ENCODE peak calls at places on chromosome 1, in nine cellular contexts. Q is AG10803; X is psoas muscle; H is mesothelial cell of epicardium; B is prostate gland; G is right lobe of liver; U is CD8-positive, alpha-beta T cell; J is GM13977; A is HFFc6. E is an unnamed sample.

GRCh38 chr1:38919075-38919474 is 22.6 kb downstream of the RHBDL2 start:
- DNase-seq in Q (peak; percentile 21), X (no peak), H (no peak), B (no peak), G (no peak), U (no peak), J (no peak), A (no peak), E (no peak)

GRCh38 chr1:198903203-198903602 is 264.4 kb downstream of the PTPRC start:
- DNase-seq in Q (peak; percentile 64), X (no peak), H (no peak), B (no peak), G (no peak), U (no peak), J (no peak), A (no peak), E (no peak)

GRCh38 chr1:242568666-242569065 is 44.2 kb upstream of the PLD5 start:
- DNase-seq in Q (no peak), X (no peak), H (no peak), B (no peak), G (no peak), U (no peak), J (no peak), A (no peak), E (no peak)

GRCh38 chr1:6491966-6492365 is 499 bp upstream of the PLEKHG5 start:
- DNase-seq in Q (no peak), X (no peak), H (no peak), B (no peak), G (no peak), U (no peak), J (no peak), A (no peak), E (no peak)

GRCh38 chr1:24551290-24551859 is 4.5 kb upstream of the NCMAP start:
- DNase-seq in Q (no peak), X (no peak), H (no peak), B (no peak), G (no peak), U (no peak), J (no peak), A (no peak), E (no peak)

GRCh38 chr1:85550784-85551516 is 29.6 kb upstream of the CCN1 start:
- DNase-seq in Q (peak; percentile 62), X (no peak), H (no peak), B (peak; percentile 51), G (no peak), U (no peak), J (no peak), A (peak; percentile 71), E (no peak)

GRCh38 chr1:205287076-205287475 is 34.5 kb downstream of the NUAK2 start:
- DNase-seq in Q (no peak), X (no peak), H (no peak), B (no peak), G (no peak), U (no peak), J (no peak), A (no peak), E (no peak)

GRCh38 chr1:55400560-55400959 is 185.4 kb upstream of the USP24 start:
- DNase-seq in Q (peak; percentile 92), X (no peak), H (no peak), B (no peak), G (no peak), U (no peak), J (no peak), A (no peak), E (no peak)

GRCh38 chr1:152806576-152806975 is at the start of gene LCE1C:
- DNase-seq in Q (no peak), X (no peak), H (no peak), B (no peak), G (no peak), U (no peak), J (no peak), A (no peak), E (no peak)

GRCh38 chr1:231420959-231421615 is 1.0 kb downstream of the EGLN1 start:
- DNase-seq in Q (peak; percentile 35), X (peak; percentile 56), H (peak; percentile 32), B (peak; percentile 26), G (peak; percentile 65), U (peak; percentile 64), J (peak; percentile 28), A (peak; percentile 23), E (peak; percentile 40)

GRCh38 chr1:231423648-231424047 is 1.6 kb upstream of the EGLN1 start:
- DNase-seq in Q (no peak), X (no peak), H (no peak), B (no peak), G (no peak), U (no peak), J (no peak), A (peak; percentile 3), E (no peak)

GRCh38 chr1:231421616-231421970 is 494 bp downstream of the EGLN1 start:
- DNase-seq in Q (peak; percentile 44), X (no peak), H (peak; percentile 40), B (peak; percentile 17), G (no peak), U (no peak), J (peak; percentile 52), A (peak; percentile 29), E (peak; percentile 64)

GRCh38 chr1:231422798-231423309 is 767 bp upstream of the EGLN1 start:
- DNase-seq in Q (no peak), X (no peak), H (no peak), B (no peak), G (no peak), U (no peak), J (no peak), A (no peak), E (no peak)

DNA sequence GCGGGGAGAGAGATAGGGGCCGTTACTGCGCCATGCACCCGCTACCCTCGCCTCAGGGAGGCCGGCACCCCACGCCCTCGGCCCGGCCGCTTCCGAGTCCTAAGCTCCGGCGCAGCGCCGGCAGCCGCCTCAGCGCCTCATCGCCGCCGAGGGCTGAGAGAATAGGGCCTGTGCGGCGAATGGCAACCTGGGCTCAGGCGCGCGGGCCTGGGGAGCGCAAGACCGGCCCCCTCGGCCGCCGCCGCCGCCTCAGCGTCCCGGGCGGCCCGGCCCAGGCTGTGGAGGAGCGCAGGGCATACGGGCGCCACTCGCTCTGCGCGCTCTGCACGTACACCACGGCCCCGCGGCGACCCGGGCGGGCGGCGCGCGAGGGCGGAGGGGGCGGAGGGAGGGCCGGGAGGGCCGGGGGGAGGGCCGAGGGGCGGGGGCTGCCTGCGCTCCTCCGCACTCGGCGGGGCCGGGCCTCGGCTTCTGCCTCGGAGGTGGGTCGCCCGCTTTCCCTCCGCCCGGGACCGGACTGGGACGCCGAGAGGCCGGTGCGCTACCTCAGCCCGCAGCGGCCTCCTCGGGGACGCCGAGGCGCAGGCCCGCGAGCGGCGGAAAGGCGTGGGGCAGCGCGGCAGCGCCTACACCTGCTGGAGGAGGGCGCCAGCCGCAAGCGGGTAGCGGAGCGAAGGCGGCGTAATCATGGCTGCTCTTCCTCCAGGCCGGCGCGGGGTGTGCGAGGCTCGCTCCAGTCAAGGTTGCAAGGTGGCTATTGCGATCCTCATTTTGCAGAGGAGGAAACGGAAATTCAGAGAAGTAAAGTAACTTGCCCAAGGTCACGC is at the start of gene EGLN1:
- DNase-seq in Q (peak; percentile 81), X (peak; percentile 88), H (peak; percentile 77), B (peak; percentile 76), G (peak; percentile 93), U (peak; percentile 91), J (peak; percentile 93), A (peak; percentile 82), E (peak; percentile 90)
- TF ChIP-seq CTCF in Q (peak; percentile 26), X (no peak), H (no peak), B (no peak), G (peak; percentile 13), U (peak; percentile 40), J (peak; percentile 68), A (peak; percentile 63), E (no peak)

DNA sequence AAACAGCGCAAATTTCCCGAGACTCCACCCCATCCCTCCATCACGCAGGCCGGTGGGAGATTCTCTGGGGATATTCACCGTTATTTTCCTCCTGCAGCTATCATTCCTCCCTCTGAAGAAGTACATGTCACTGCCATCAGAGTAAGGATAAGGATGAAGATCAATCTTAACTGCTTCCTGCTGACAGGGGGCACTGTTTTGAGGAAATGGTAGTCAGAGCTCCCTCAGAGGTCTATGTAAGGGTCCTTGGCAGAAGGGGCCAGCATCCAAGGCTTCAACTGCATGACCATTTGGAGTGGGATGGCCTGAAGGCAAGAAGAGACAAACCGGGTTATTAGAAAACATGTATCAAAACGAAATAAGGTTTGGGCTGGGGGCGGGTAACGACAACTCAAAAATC is 111.5 kb downstream of the KCNK1 start:
- DNase-seq in Q (no peak), X (no peak), H (no peak), B (no peak), G (no peak), U (no peak), J (no peak), A (no peak), E (no peak)
- TF ChIP-seq CTCF in Q (no peak), X (no peak), H (no peak), B (no peak), G (no peak), U (no peak), J (no peak), A (no peak), E (no peak)

GRCh38 chr1:7856345-7856744 is 3.5 kb upstream of the UTS2 start:
- DNase-seq in Q (no peak), X (no peak), H (no peak), B (no peak), G (no peak), U (no peak), J (no peak), A (no peak), E (no peak)
- TF ChIP-seq CTCF in Q (peak; percentile 10), X (no peak), H (no peak), B (no peak), G (no peak), U (no peak), J (peak; percentile 18), A (no peak), E (no peak)

GRCh38 chr1:15719721-15720120 is 16.3 kb upstream of the SLC25A34 start:
- DNase-seq in Q (no peak), X (no peak), H (no peak), B (no peak), G (no peak), U (no peak), J (no peak), A (no peak), E (no peak)
- TF ChIP-seq CTCF in Q (no peak), X (no peak), H (no peak), B (no peak), G (no peak), U (no peak), J (peak; percentile 13), A (no peak), E (no peak)